ENCODE peak calls at places on chromosomes 16 and 17, in eight cellular contexts. F is mucosa of descending colon; R is SW 1271; Q is GM19239; M is GM23338; V is NCI-H1105 treated with DMSO at 0.1 percent for 48 hours; T is NCI-H1092 treated with DMSO at 0.1 percent for 48 hours; I is effector CD8-positive, alpha-beta T cell. U is an unnamed sample.

GRCh38 chr16:89370081-89370511 is 120.3 kb downstream of the ANKRD11 start:
- DNase-seq in Q (no peak), V (no peak), I (no peak), M (no peak), T (no peak), F (no peak), R (no peak), U (no peak)

GRCh38 chr16:50718761-50719400 is 23.0 kb upstream of the CYLD start:
- DNase-seq in T (no peak), I (no peak), R (no peak), F (peak; percentile 44), M (no peak), Q (no peak), V (no peak), U (no peak)

GRCh38 chr17:10177921-10178788 is 20.3 kb downstream of the GAS7 start:
- DNase-seq in V (no peak), Q (no peak), F (no peak), R (no peak), T (no peak), I (no peak), M (peak; percentile 88), U (no peak)

GRCh38 chr16:88850531-88851199 is 6.1 kb downstream of the GALNS start:
- DNase-seq in M (no peak), V (no peak), F (no peak), Q (no peak), R (no peak), T (no peak), I (no peak), U (no peak)

GRCh38 chr17:42660692-42661345 is 1.7 kb downstream of the TUBG2 start:
- DNase-seq in M (no peak), V (no peak), I (no peak), Q (no peak), F (no peak), R (no peak), T (no peak), U (peak; percentile 65)

GRCh38 chr16:48383877-48384304 is 1.3 kb downstream of the SIAH1 start:
- DNase-seq in V (peak; percentile 46), R (no peak), I (no peak), F (no peak), T (peak; percentile 34), Q (no peak), M (peak; percentile 35), U (no peak)

GRCh38 chr16:3021449-3022207 is 1.5 kb downstream of the TNFRSF12A start:
- DNase-seq in V (peak; percentile 23), I (peak; percentile 38), M (peak; percentile 97), Q (peak; percentile 76), R (peak; percentile 65), T (peak; percentile 16), F (peak; percentile 89), U (peak; percentile 91)

GRCh38 chr17:6684881-6685767 is 28.0 kb downstream of the SLC13A5 start:
- DNase-seq in T (no peak), M (no peak), F (no peak), V (no peak), R (no peak), I (no peak), Q (no peak), U (no peak)

GRCh38 chr17:42675348-42675983 is 1.3 kb downstream of the PLEKHH3 start:
- DNase-seq in V (peak; percentile 83), T (peak; percentile 79), M (peak; percentile 70), R (no peak), I (no peak), F (peak; percentile 62), Q (no peak), U (no peak)

GRCh38 chr17:69455040-69455439 is 40.5 kb downstream of the MAP2K6 start:
- DNase-seq in R (no peak), M (no peak), Q (no peak), V (no peak), T (no peak), I (no peak), F (no peak), U (no peak)